ENCODE peak calls at places on chromosomes 12 and 14, in four cellular contexts. H is mammary epithelial cell, A is testis, Q is esophagus squamous epithelium. M is an unnamed sample. For H3K4me1, the result is how much of the 10 kb centered on the place peaks cover.

GRCh38 chr12:114414031-114414865 is 8.3 kb upstream of the TBX5 start:
- DNase-seq in Q (no peak), A (no peak), H (no peak), M (no peak)

GRCh38 chr12:11731455-11731854 is 82.0 kb downstream of the ETV6 start:
- DNase-seq in H (peak), Q (no peak), A (no peak), M (no peak)

GRCh38 chr12:98656289-98657101 is 11.4 kb downstream of the APAF1 start:
- DNase-seq in A (no peak), Q (no peak), H (peak), M (no peak)

GRCh38 chr12:113649256-113649830 is 177.7 kb upstream of the LHX5 start:
- DNase-seq in Q (no peak), A (no peak), H (no peak), M (no peak)

GRCh38 chr12:5796171-5797091 is 148.6 kb downstream of the ANO2 start:
- DNase-seq in A (peak), H (no peak), Q (no peak), M (no peak)

GRCh38 chr12:6507102-6507998 is 13.4 kb downstream of the NCAPD2 start:
- DNase-seq in A (no peak), H (peak), Q (no peak), M (no peak)

GRCh38 chr12:70576341-70577282 is 60.6 kb downstream of the PTPRB start:
- DNase-seq in A (peak), H (peak), Q (no peak), M (no peak)

GRCh38 chr14:76962303-76962660 is 66.2 kb downstream of the IRF2BPL start:
- DNase-seq in H (no peak), A (no peak), Q (no peak), M (no peak)

GRCh38 chr12:101876861-101877815 is at the start of gene DRAM1:
- DNase-seq in H (peak), A (peak), Q (peak), M (peak)

GRCh38 chr12:97767347-97767746 is 304.7 kb downstream of the RMST start:
- DNase-seq in H (no peak), A (no peak), Q (no peak), M (no peak)

GRCh38 chr12:107287436-107288413 is 194.4 kb upstream of the CRY1 start:
- DNase-seq in Q (no peak), A (no peak), H (peak), M (no peak)

GRCh38 chr12:45756666-45757065 is 27.2 kb downstream of the ARID2 start:
- DNase-seq in H (no peak), Q (no peak), A (peak), M (no peak)

GRCh38 chr12:53065975-53066593 is 13.1 kb downstream of the SPRYD3 start:
- DNase-seq in Q (no peak), A (peak), H (peak), M (peak)

GRCh38 chr14:100731846-100732765 is 5.4 kb downstream of the DLK1 start:
- DNase-seq in H (no peak), Q (no peak), A (no peak), M (peak)

GRCh38 chr14:103108749-103109207 is 14.3 kb downstream of the EXOC3L4 start:
- DNase-seq in H (no peak), A (no peak), Q (no peak), M (no peak)

GRCh38 chr14:105748204-105748578 is 221.8 kb downstream of the TMEM121 start:
- DNase-seq in H (no peak), Q (no peak), A (no peak), M (no peak)

GRCh38 chr14:99518441-99519346 is 37.5 kb downstream of the CCNK start:
- DNase-seq in Q (no peak), A (peak), H (peak), M (peak)

GRCh38 chr14:100669468-100669867 is 57.2 kb upstream of the DLK1 start:
- DNase-seq in H (no peak), A (no peak), Q (no peak), M (no peak)

GRCh38 chr14:74478996-74479635 is 14.0 kb downstream of the NPC2 start:
- DNase-seq in A (no peak), Q (no peak), H (no peak), M (no peak)

GRCh38 chr14:102848830-102849521 is 71.7 kb downstream of the TRAF3 start:
- DNase-seq in A (peak), Q (no peak), H (no peak), M (peak)

GRCh38 chr12:57429473-57430116 is 1.2 kb downstream of the R3HDM2 start:
- DNase-seq in Q (no peak), H (no peak), A (no peak), M (no peak)

GRCh38 chr14:74882103-74882920 is 596 bp downstream of the DLST start:
- DNase-seq in A (peak), H (peak), Q (no peak), M (no peak)

GRCh38 chr12:125206757-125207156 is 141.5 kb downstream of the AACS start:
- DNase-seq in Q (no peak), A (no peak), H (no peak), M (no peak)

GRCh38 chr14:49939884-49940510 is 47.1 kb downstream of the ARF6 start:
- DNase-seq in Q (no peak), A (no peak), H (no peak), M (no peak)

GRCh38 chr12:70154960-70155589 is 88.2 kb upstream of the CNOT2 start:
- DNase-seq in A (no peak), Q (no peak), H (peak), M (no peak)

GRCh38 chr14:26389646-26390508 is 208.0 kb downstream of the NOVA1 start:
- DNase-seq in A (no peak), H (no peak), Q (no peak), M (no peak)

GRCh38 chr14:26398616-26399015 is 199.2 kb downstream of the NOVA1 start:
- DNase-seq in A (no peak), Q (no peak), H (no peak), M (no peak)

GRCh38 chr14:26395726-26396125 is 202.1 kb downstream of the NOVA1 start:
- DNase-seq in Q (no peak), A (no peak), H (no peak), M (no peak)

GRCh38 chr14:26392498-26392897 is 205.3 kb downstream of the NOVA1 start:
- DNase-seq in A (no peak), H (no peak), Q (no peak), M (no peak)

GRCh38 chr14:26394114-26394855 is 203.5 kb downstream of the NOVA1 start:
- DNase-seq in Q (no peak), H (no peak), A (no peak), M (no peak)
- TF ChIP-seq CTCF in Q (peak), H (no peak), A (no peak), M (no peak)

DNA sequence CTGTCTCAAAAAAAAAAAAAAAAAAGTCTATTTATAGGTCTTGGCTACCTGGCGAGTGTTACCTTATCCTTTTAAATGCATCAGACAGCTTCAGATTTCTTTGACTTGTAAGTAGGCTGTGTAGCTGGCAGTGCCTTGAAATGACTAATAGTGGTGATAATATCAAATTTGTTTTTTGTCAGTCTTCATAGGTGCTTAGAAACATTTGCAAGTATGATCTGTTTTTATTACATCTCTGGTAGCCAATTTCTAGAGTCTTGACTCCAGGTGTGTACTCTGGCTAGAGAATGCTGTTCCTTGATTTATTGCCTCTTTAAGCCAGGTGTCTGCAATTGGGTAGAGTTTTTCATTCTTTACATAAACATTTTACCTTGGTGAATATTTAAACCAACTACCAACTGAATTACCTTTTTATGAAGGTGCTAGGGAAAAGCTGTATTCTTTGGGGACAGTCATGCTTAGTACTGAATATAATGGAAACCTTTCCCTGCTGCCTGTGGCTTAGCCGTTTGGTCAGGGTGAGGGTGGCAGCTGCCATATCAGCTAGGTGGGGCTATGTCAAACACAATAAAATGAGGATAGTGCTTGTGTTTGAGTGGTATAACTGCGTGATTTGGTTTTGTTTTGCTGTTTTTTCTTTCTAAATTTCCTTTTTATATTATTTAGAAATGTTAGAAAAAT is 32.7 kb downstream of the MLXIP start:
- DNase-seq in Q (no peak), A (no peak), H (peak), M (no peak)
- H3K4me1 ChIP-seq in Q (under half), A (under half), H (under half), M (half or more)

DNA sequence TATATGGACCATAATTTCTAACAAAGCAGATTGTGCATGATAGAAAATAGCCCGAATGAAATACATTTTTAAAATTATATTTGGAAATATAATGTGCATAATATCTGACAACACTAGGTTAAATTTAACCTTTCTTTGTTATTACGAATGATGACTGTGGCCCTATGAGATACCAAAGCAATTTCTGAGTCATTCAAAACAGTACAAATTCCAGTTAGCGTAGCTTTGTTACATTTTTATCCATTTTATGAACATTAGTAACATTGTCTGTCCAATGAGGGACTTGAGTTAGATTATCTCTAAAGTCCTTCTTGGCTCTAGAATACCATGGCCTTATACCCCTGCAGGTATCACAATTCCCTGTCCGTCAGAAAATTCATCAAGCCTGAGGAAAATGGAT is 39.0 kb upstream of the REP15 start:
- DNase-seq in A (no peak), H (no peak), Q (no peak), M (no peak)
- H3K27ac ChIP-seq in A (peak), H (no peak), Q (no peak), M (no peak)

GRCh38 chr12:67665679-67666078 is 17.1 kb downstream of the DYRK2 start:
- DNase-seq in H (no peak), A (no peak), Q (no peak), M (no peak)

GRCh38 chr12:67669217-67669924 is 20.8 kb downstream of the DYRK2 start:
- DNase-seq in A (no peak), Q (no peak), H (no peak), M (no peak)

GRCh38 chr12:67669925-67670631 is 21.5 kb downstream of the DYRK2 start:
- DNase-seq in H (no peak), Q (no peak), A (no peak), M (no peak)

GRCh38 chr12:67667276-67668073 is 18.9 kb downstream of the DYRK2 start:
- DNase-seq in Q (no peak), H (no peak), A (peak), M (peak)

DNA sequence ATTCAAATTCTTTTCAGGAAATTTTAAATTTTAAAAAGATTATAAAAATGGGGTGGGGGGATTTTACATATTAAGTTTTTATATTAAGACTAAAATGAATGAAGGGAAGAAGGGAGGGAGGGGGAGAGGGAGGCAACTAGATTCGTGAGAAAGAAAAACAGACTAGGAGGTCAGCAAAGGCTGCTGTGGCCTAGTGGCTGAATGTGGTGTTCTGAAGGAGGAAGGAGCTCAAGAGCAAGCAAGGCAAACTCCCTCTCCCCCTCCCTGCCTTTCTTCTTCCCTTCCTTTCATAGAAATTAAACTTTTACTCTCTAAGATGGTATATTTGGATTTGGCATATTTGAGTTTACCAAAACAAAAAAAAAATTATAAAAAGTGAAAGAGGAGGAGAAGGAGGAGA is 18.1 kb downstream of the DYRK2 start:
- DNase-seq in H (no peak), A (no peak), Q (no peak), M (no peak)
- TF ChIP-seq CTCF in H (no peak), A (no peak), Q (no peak), M (no peak)

GRCh38 chr14:68571928-68572525 is 220.8 kb downstream of the ZFP36L1 start:
- DNase-seq in H (no peak), A (no peak), Q (no peak), M (no peak)
- H3K4me1 ChIP-seq in H (under half), A (under half), Q (under half), M (under half)

GRCh38 chr12:13223941-13224340 is 27.4 kb downstream of the EMP1 start:
- DNase-seq in H (no peak), Q (no peak), A (no peak), M (no peak)
- H3K27ac ChIP-seq in H (peak), Q (no peak), A (no peak), M (no peak)

GRCh38 chr12:78095623-78096022 is 264.9 kb downstream of the NAV3 start:
- DNase-seq in Q (no peak), H (peak), A (no peak), M (no peak)

GRCh38 chr12:78101946-78102635 is 271.4 kb downstream of the NAV3 start:
- DNase-seq in Q (no peak), A (no peak), H (no peak), M (no peak)

GRCh38 chr12:78101181-78101876 is 270.6 kb downstream of the NAV3 start:
- DNase-seq in A (no peak), Q (no peak), H (no peak), M (no peak)

GRCh38 chr12:78099806-78100205 is 269.1 kb downstream of the NAV3 start:
- DNase-seq in H (no peak), Q (no peak), A (no peak), M (no peak)

GRCh38 chr12:78096909-78097597 is 266.4 kb downstream of the NAV3 start:
- DNase-seq in H (no peak), A (no peak), Q (no peak), M (peak)
- TF ChIP-seq CTCF in H (no peak), A (no peak), Q (no peak), M (peak)

M was measured in adrenal gland.